ENCODE peak calls at places on chromosomes 1 and 21, in five cellular contexts. E, L, A, D and Q are unnamed samples.

GRCh38 chr21:44552136-44552535 is 831 bp upstream of the KRTAP10-2 start:
- DNase-seq in E (peak), L (no peak), A (no peak), D (no peak), Q (no peak)

GRCh38 chr1:9321480-9321849 is 28.8 kb downstream of the SPSB1 start:
- DNase-seq in E (no peak), L (no peak), A (no peak), D (no peak), Q (no peak)

GRCh38 chr1:48109390-48110009 is 112.3 kb upstream of the TRABD2B start:
- DNase-seq in E (peak), L (no peak), A (no peak), D (no peak), Q (peak)

GRCh38 chr1:206070627-206071304 is 17.8 kb downstream of the RHEX start:
- DNase-seq in E (no peak), L (no peak), A (no peak), D (no peak), Q (no peak)

GRCh38 chr1:1437033-1437903 is 1.8 kb downstream of the VWA1 start:
- DNase-seq in E (no peak), L (no peak), A (no peak), D (no peak), Q (no peak)

GRCh38 chr1:25699501-25700089 is 83.0 kb downstream of the MAN1C1 start:
- DNase-seq in E (no peak), L (no peak), A (no peak), D (no peak), Q (peak)

GRCh38 chr1:110962892-110963665 is 643 bp downstream of the LRIF1 start:
- DNase-seq in E (peak), L (peak), A (no peak), D (peak), Q (peak)

GRCh38 chr21:38310619-38311018 is 53.8 kb downstream of the KCNJ15 start:
- DNase-seq in E (no peak), L (no peak), A (no peak), D (no peak), Q (no peak)

GRCh38 chr21:20971296-20971921 is 26.8 kb upstream of the NCAM2 start:
- DNase-seq in E (peak), L (no peak), A (peak), D (no peak), Q (peak)

GRCh38 chr1:149849246-149849946 is 50.0 kb upstream of the BOLA1 start:
- DNase-seq in E (peak), L (no peak), A (no peak), D (no peak), Q (no peak)

GRCh38 chr1:6970256-6970655 is 185.0 kb downstream of the CAMTA1 start:
- DNase-seq in E (no peak), L (no peak), A (no peak), D (no peak), Q (no peak)

GRCh38 chr1:170929835-170930554 is 5.3 kb upstream of the MROH9 start:
- DNase-seq in E (peak), L (no peak), A (no peak), D (peak), Q (peak)

GRCh38 chr1:57520743-57521142 is 96.9 kb upstream of the DAB1 start:
- DNase-seq in E (no peak), L (no peak), A (no peak), D (no peak), Q (no peak)

GRCh38 chr1:40404670-40405462 is 31.3 kb downstream of the SMAP2 start:
- DNase-seq in E (peak), L (no peak), A (no peak), D (no peak), Q (peak)

GRCh38 chr1:72837781-72838180 is 555.4 kb upstream of the NEGR1 start:
- DNase-seq in E (no peak), L (no peak), A (no peak), D (no peak), Q (no peak)

GRCh38 chr1:193303849-193304248 is 117.4 kb upstream of the B3GALT2 start:
- DNase-seq in E (no peak), L (no peak), A (no peak), D (no peak), Q (no peak)

GRCh38 chr1:21244986-21245687 is 45.1 kb downstream of the ECE1 start:
- DNase-seq in E (no peak), L (no peak), A (no peak), D (no peak), Q (no peak)

GRCh38 chr1:235997916-235998315 is 67.0 kb downstream of the NID1 start:
- DNase-seq in E (no peak), L (no peak), A (no peak), D (no peak), Q (no peak)

GRCh38 chr1:72412286-72412685 is 129.9 kb upstream of the NEGR1 start:
- DNase-seq in E (no peak), L (no peak), A (no peak), D (no peak), Q (no peak)

GRCh38 chr1:173878251-173878650 is 10.1 kb downstream of the ZBTB37 start:
- DNase-seq in E (no peak), L (no peak), A (no peak), D (no peak), Q (no peak)

GRCh38 chr1:156346636-156347035 is 8.3 kb downstream of the TSACC start:
- DNase-seq in E (no peak), L (no peak), A (no peak), D (no peak), Q (peak)

GRCh38 chr1:240847330-240847729 is 235.4 kb upstream of the GREM2 start:
- DNase-seq in E (no peak), L (no peak), A (no peak), D (no peak), Q (no peak)

GRCh38 chr21:37509802-37510393 is 143.3 kb downstream of the DYRK1A start:
- DNase-seq in E (no peak), L (no peak), A (no peak), D (no peak), Q (no peak)

GRCh38 chr1:182707116-182707515 is 22.7 kb upstream of the RGS8 start:
- DNase-seq in E (no peak), L (no peak), A (no peak), D (no peak), Q (no peak)

GRCh38 chr1:233707153-233707905 is 93.4 kb downstream of the KCNK1 start:
- DNase-seq in E (no peak), L (no peak), A (no peak), D (no peak), Q (no peak)

GRCh38 chr1:38018864-38019343 is 6.4 kb downstream of the UTP11 start:
- DNase-seq in E (no peak), L (no peak), A (no peak), D (no peak), Q (no peak)

GRCh38 chr1:229907884-229908633 is 159.0 kb upstream of the GALNT2 start:
- DNase-seq in E (no peak), L (no peak), A (no peak), D (no peak), Q (no peak)

GRCh38 chr1:181714428-181714827 is 231.1 kb downstream of the CACNA1E start:
- DNase-seq in E (no peak), L (no peak), A (no peak), D (no peak), Q (no peak)